ENCODE peak calls at places on chromosomes 13 and 19, in four cellular contexts. Z is PC-9, X is NCI-H460, J is NCI-H82. L is an unnamed sample.

GRCh38 chr19:18344546-18344945 is 4.1 kb downstream of the PGPEP1 start:
- DNase-seq in X (no peak), J (no peak), Z (no peak), L (no peak)

GRCh38 chr13:108357228-108357627 is 87.7 kb downstream of the TNFSF13B start:
- DNase-seq in J (no peak), Z (no peak), X (no peak), L (no peak)

GRCh38 chr19:37959665-37960114 is 52.7 kb downstream of the SIPA1L3 start:
- DNase-seq in X (no peak), Z (no peak), J (no peak), L (no peak)

GRCh38 chr19:19538077-19538764 is at the start of gene CILP2:
- DNase-seq in X (no peak), J (peak), Z (no peak), L (no peak)

GRCh38 chr13:36850790-36851438 is 31.9 kb downstream of the RFXAP start:
- DNase-seq in Z (no peak), X (no peak), J (peak), L (no peak)

GRCh38 chr13:25429466-25429865 is 57.7 kb downstream of the ATP8A2 start:
- DNase-seq in Z (no peak), J (no peak), X (no peak), L (no peak)

GRCh38 chr19:34232566-34233481 is 21.5 kb upstream of the GARRE1 start:
- DNase-seq in X (no peak), J (peak), Z (peak), L (peak)

GRCh38 chr13:91399189-91400093 is 1.0 kb downstream of the GPC5 start:
- DNase-seq in J (no peak), X (no peak), Z (no peak), L (no peak)